ENCODE peak calls at places on chromosomes 5 and 9, in six cellular contexts. H is fibroblast of pulmonary artery, G is heart right ventricle, E is fibroblast of mammary gland, V is endothelial cell of umbilical vein, K is IMR-90. L is an unnamed sample.

GRCh38 chr5:155959082-155959481 is 367.9 kb upstream of the SGCD start:
- DNase-seq in V (no peak), E (no peak), G (no peak), K (no peak), H (no peak), L (no peak)

GRCh38 chr9:98031935-98032334 is 24.6 kb upstream of the NANS start:
- DNase-seq in V (no peak), K (peak; percentile 90), G (no peak), H (peak; percentile 33), E (no peak), L (peak; percentile 24)

GRCh38 chr5:39420482-39421145 is 4.2 kb downstream of the DAB2 start:
- DNase-seq in V (peak; percentile 62), E (peak; percentile 88), H (peak; percentile 86), K (peak; percentile 71), G (peak; percentile 84), L (peak; percentile 92)

GRCh38 chr9:130446111-130446861 is 1.5 kb downstream of the ASS1 start:
- DNase-seq in G (peak; percentile 89), V (no peak), K (peak; percentile 94), H (peak; percentile 97), E (peak; percentile 98), L (peak; percentile 96)

GRCh38 chr5:137142371-137143243 is 356.5 kb downstream of the SPOCK1 start:
- DNase-seq in V (no peak), E (peak; percentile 99), G (peak; percentile 34), H (peak; percentile 83), K (peak; percentile 94), L (peak; percentile 91)

GRCh38 chr5:177154003-177154643 is 20.6 kb downstream of the NSD1 start:
- DNase-seq in H (peak; percentile 31), K (peak; percentile 36), G (no peak), V (no peak), E (peak; percentile 7), L (peak; percentile 21)

GRCh38 chr9:120702075-120702474 is 12.2 kb downstream of the MEGF9 start:
- DNase-seq in E (no peak), H (no peak), V (no peak), K (peak; percentile 35), G (no peak), L (peak; percentile 15)

GRCh38 chr9:124770359-124771020 is 621 bp downstream of the NR6A1 start:
- DNase-seq in H (no peak), K (no peak), V (no peak), G (no peak), E (no peak), L (no peak)

GRCh38 chr9:95511232-95511951 is 5.4 kb downstream of the PTCH1 start:
- DNase-seq in G (peak; percentile 66), E (peak; percentile 68), K (peak; percentile 70), V (peak; percentile 77), H (peak; percentile 74), L (peak; percentile 70)

GRCh38 chr5:140468188-140468587 is 66.6 kb downstream of the ANKHD1 start:
- DNase-seq in H (peak; percentile 29), K (no peak), E (peak; percentile 53), G (no peak), V (no peak), L (peak; percentile 26)

GRCh38 chr5:96734871-96735325 is 72.7 kb downstream of the CAST start:
- DNase-seq in G (no peak), K (peak; percentile 42), V (no peak), E (peak; percentile 54), H (peak; percentile 76), L (peak; percentile 84)

GRCh38 chr9:88187631-88188030 is 49.4 kb upstream of the SPATA31C2 start:
- DNase-seq in K (peak; percentile 37), H (no peak), G (no peak), V (no peak), E (peak; percentile 41), L (peak; percentile 55)

GRCh38 chr9:121362813-121363585 is 7.1 kb downstream of the STOM start:
- DNase-seq in E (peak; percentile 95), H (peak; percentile 78), G (no peak), K (peak; percentile 52), V (peak; percentile 75), L (peak; percentile 84)

DNA sequence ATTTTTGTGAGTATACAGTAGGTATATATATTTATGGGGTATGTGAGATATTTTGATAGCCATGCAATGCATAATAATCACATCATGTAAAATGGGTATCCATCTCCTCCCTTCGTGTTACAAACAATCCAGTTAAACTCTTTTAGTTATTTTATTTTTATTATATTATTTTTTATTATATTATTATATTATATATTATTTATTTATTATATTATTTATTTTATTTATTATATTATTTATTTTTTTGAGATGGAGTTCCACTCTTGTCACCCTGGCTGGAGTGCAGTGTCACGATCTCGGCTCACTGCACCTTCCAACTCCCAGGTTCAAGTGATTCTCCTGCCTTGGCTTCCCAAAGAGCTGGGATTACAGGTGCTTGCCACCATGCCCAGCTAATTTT is 138.6 kb downstream of the WDR70 start:
- DNase-seq in H (no peak), G (no peak), E (no peak), V (no peak), K (no peak), L (no peak)
- H3K4me3 ChIP-seq in H (no peak overlapping the region), G (no peak overlapping the region), E (no peak overlapping the region), V (no peak overlapping the region), K (no peak overlapping the region), L (no peak overlapping the region)

DNA sequence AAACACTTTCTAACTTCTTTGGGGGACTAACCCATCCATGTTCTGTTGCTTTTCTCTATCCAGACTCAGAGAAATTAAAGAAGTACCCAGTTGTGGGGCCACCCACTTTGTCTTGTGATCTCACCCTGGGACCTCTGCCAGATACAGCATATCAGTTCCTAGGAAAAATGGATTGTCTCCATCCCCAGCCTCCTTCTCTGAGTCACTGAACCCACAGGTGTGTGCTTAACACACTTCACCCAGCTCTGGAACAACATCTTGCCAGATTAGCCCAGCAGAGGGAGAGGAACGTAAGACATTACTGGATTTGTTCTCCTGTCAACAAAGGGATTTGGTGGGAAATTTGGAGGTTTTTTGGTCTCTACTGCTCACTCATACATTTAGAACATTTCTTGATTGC is 19.2 kb downstream of the FAM240B start:
- DNase-seq in E (peak; percentile 28), V (no peak), G (no peak), K (peak; percentile 8), H (peak; percentile 82), L (peak; percentile 46)
- TF ChIP-seq CTCF in E (no peak), V (no peak), G (no peak), K (no peak), H (peak; percentile 36), L (no peak)

DNA sequence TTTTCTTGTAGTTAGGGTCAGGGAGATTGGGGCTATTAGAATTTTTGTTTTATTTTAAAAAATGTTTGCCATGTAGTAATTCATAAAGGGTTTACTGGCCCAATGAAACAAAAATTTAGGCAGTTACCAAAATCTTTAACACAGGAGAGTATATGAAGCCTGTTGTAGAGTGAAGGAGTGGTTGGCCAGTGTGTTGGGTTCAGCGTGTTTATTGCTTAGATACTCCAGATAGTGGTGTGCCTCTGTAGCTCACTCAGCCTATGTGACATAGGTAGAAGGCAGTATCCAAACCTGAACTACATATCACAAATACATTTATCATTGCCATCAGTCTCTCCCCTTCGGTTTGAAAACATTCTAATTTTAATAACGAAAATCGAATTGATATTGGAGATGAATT is 1.2 kb downstream of the TEK start:
- DNase-seq in K (no peak), V (peak; percentile 65), E (no peak), H (no peak), G (no peak), L (no peak)
- H3K4me3 ChIP-seq in K (peak overlapping the region; percentile 55), V (peak overlapping the region; percentile 96), E (no peak overlapping the region), H (peak overlapping the region; percentile 60), G (peak overlapping the region; percentile 46), L (peak overlapping the region; percentile 38)

GRCh38 chr9:21155501-21155900 is 11.0 kb downstream of the IFNA21 start:
- DNase-seq in E (peak; percentile 41), G (no peak), H (peak; percentile 6), K (no peak), V (no peak), L (peak; percentile 4)

GRCh38 chr9:21153688-21154608 is 12.3 kb upstream of the IFNW1 start:
- DNase-seq in G (no peak), K (peak; percentile 1), E (peak; percentile 30), V (peak; percentile 58), H (peak; percentile 31), L (peak; percentile 21)
- TF ChIP-seq CTCF in G (peak; percentile 21), K (no peak), E (peak; percentile 14), V (no peak), H (no peak), L (no peak)

GRCh38 chr5:88878976-88879375 is 4.0 kb downstream of the MEF2C start:
- DNase-seq in H (peak; percentile 35), G (no peak), E (peak; percentile 38), K (peak; percentile 63), V (peak; percentile 65), L (peak; percentile 51)
- H3K4me3 ChIP-seq in H (no peak overlapping the region), G (no peak overlapping the region), E (no peak overlapping the region), K (no peak overlapping the region), V (no peak overlapping the region), L (no peak overlapping the region)

DNA sequence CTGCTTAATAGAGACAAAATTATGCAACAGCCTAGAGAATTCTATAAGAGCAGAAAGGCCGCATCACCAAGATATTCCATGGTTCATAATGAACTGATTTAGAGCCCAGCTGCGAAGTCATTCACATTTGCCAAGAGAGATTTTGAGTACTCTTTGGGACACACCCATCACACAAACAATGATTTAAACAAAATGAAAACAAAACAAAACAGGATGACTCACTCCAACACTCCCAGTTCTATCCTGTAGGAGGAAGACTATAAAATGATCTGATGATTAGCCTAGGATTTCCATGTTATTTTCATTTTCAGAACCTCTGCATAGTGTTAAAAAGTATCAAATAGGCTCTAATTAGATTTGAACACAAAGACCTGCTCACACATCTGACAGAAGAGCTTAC is 145.8 kb upstream of the GNA14 start:
- DNase-seq in V (peak; percentile 74), H (peak; percentile 67), G (no peak), K (peak; percentile 7), E (peak; percentile 73), L (peak; percentile 56)
- TF ChIP-seq CTCF in V (no peak), H (peak; percentile 33), G (peak; percentile 9), K (peak; percentile 22), E (peak; percentile 34), L (peak; percentile 35)

DNA sequence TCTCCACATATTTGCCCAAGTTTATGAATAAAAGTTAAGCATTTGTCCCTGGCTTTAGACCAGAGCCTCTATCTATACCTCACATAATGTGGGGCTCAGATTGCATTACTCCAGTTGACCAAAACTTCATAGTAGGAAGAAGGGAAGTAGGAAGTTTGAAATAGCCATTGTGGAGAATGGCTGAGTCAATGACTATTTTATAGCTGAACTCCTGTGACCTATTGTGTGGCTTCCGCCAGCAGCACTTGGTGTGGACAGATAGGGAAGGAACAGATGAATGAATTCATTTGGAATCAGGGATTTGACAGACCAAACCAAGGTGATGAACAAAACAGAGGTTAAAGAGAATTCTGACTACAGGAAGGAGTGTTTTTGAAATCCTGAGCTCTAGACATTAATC is 92.9 kb upstream of the LPAR1 start:
- DNase-seq in K (no peak), H (no peak), G (no peak), E (no peak), V (no peak), L (no peak)
- H3K4me3 ChIP-seq in K (no peak overlapping the region), H (no peak overlapping the region), G (no peak overlapping the region), E (no peak overlapping the region), V (no peak overlapping the region), L (no peak overlapping the region)

GRCh38 chr5:95487880-95488279 is 66.9 kb downstream of the SKIC3 start:
- DNase-seq in G (no peak), E (no peak), K (no peak), V (no peak), H (no peak), L (no peak)

GRCh38 chr5:95484421-95484820 is 70.4 kb downstream of the SKIC3 start:
- DNase-seq in G (no peak), K (no peak), H (no peak), E (no peak), V (no peak), L (no peak)

GRCh38 chr5:95486185-95486584 is 68.6 kb downstream of the SKIC3 start:
- DNase-seq in H (no peak), V (no peak), G (no peak), K (no peak), E (no peak), L (no peak)
- TF ChIP-seq CTCF in H (no peak), V (no peak), G (no peak), K (no peak), E (no peak), L (no peak)

L was measured in fibroblast of the aortic adventitia.